ENCODE peak calls at places on chromosomes 2 and 18, in seven cellular contexts. Z, B, R, Q, E, V and M are unnamed samples.

GRCh38 chr2:106096446-106097369 is 97.4 kb downstream of the UXS1 start:
- DNase-seq in V (no peak), Q (no peak), B (no peak), E (no peak), Z (no peak), R (no peak), M (no peak)

GRCh38 chr18:7117390-7118355 is at the start of gene LAMA1:
- DNase-seq in V (peak; percentile 84), E (no peak), B (peak; percentile 55), R (no peak), Z (peak; percentile 84), Q (no peak), M (no peak)

GRCh38 chr2:172102858-172103359 is at the start of gene DLX2:
- DNase-seq in Z (peak; percentile 98), E (peak; percentile 76), Q (peak; percentile 63), V (peak; percentile 90), R (peak; percentile 97), B (peak; percentile 90), M (no peak)

GRCh38 chr2:231357931-231358330 is 37.6 kb upstream of the B3GNT7 start:
- DNase-seq in V (no peak), Q (no peak), E (no peak), B (no peak), R (no peak), Z (no peak), M (no peak)

GRCh38 chr2:207066784-207067460 is 98.8 kb downstream of the KLF7 start:
- DNase-seq in R (no peak), B (no peak), V (no peak), Z (no peak), Q (no peak), E (no peak), M (no peak)

GRCh38 chr2:227462463-227462951 is 9.4 kb upstream of the AGFG1 start:
- DNase-seq in B (no peak), Z (no peak), E (peak; percentile 81), Q (no peak), R (no peak), V (no peak), M (no peak)

GRCh38 chr2:109535217-109535946 is 78.4 kb downstream of the SEPTIN10 start:
- DNase-seq in B (no peak), Z (no peak), Q (no peak), E (no peak), R (no peak), V (no peak), M (no peak)

GRCh38 chr2:174836345-174836999 is 72.2 kb upstream of the CHRNA1 start:
- DNase-seq in R (no peak), Z (no peak), B (no peak), E (peak; percentile 53), V (no peak), Q (no peak), M (no peak)

GRCh38 chr2:9106338-9107167 is 100.1 kb upstream of the ASAP2 start:
- DNase-seq in Z (no peak), V (no peak), R (no peak), B (peak; percentile 39), Q (peak; percentile 26), E (peak; percentile 36), M (no peak)

GRCh38 chr2:99689135-99689742 is 199.4 kb upstream of the REV1 start:
- DNase-seq in R (no peak), E (no peak), V (no peak), Z (no peak), B (no peak), Q (no peak), M (no peak)

GRCh38 chr2:186853871-186854435 is 5.0 kb upstream of the ZSWIM2 start:
- DNase-seq in E (no peak), Z (no peak), R (no peak), B (no peak), Q (no peak), V (no peak), M (no peak)

GRCh38 chr2:72330673-72331072 is 183.0 kb upstream of the CYP26B1 start:
- DNase-seq in B (no peak), R (no peak), E (no peak), V (no peak), Z (no peak), Q (no peak), M (no peak)

GRCh38 chr2:42741140-42741539 is 22.8 kb downstream of the OXER1 start:
- DNase-seq in E (no peak), B (no peak), R (no peak), Z (no peak), Q (no peak), V (no peak), M (no peak)

GRCh38 chr2:42748846-42749245 is 15.1 kb downstream of the OXER1 start:
- DNase-seq in Z (no peak), Q (no peak), B (no peak), R (no peak), E (no peak), V (no peak), M (no peak)

GRCh38 chr2:42747422-42747821 is 16.5 kb downstream of the OXER1 start:
- DNase-seq in R (no peak), E (no peak), V (no peak), Q (no peak), Z (no peak), B (no peak), M (no peak)

GRCh38 chr2:42743667-42744005 is 20.3 kb downstream of the OXER1 start:
- DNase-seq in B (no peak), R (no peak), E (no peak), V (no peak), Z (no peak), Q (no peak), M (no peak)

DNA sequence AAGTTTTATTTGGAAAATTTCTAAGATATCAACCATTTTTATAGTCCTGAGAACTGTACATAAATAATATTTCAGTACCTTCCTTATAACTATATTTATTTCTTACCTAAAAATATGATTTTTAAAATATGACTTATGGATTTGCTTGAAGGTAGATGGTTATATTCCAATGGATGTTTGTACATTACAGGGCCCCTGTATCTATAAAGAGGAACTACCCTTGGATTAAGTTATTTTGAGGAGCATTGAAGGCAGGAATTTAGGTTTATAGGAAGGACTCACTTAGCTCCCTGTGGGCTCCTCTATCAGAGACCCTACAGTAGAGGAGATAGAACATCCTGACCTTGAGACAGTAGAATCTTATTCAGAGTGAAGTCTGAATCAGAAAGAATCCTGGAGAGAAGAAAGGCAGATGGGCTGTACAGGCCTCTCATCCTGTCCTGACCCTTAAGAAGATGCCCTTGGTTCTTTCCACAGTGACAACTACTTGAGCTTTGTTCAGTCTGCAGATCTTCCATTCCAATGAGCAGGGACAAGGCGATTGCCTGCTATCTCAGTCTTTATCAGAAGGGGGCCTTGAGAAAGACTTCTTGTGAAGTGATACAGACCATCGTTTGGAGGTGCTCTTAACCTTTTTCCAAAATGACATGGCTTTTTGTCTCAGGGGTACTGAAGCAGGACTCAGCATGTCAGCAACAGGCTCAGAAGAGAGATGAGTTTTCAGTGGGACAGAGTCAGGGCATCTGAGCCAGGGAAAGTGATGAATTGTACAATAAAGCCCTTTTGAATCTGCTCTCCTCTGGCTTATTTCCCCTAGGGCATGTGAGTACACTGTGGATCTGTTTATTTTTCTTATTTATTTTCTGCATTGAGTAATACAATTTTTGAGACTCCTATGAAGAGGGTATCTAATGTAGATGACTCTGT is 20.9 kb downstream of the OXER1 start:
- DNase-seq in R (no peak), Z (no peak), B (no peak), E (no peak), V (no peak), Q (no peak), M (no peak)
- H3K9me3 ChIP-seq in R (no peaks in the 10 kb centered on the region), Z (no peaks in the 10 kb centered on the region), B (no peaks in the 10 kb centered on the region), E (peaks cover 5% of the 10 kb centered on the region), V (no peaks in the 10 kb centered on the region), Q (no peaks in the 10 kb centered on the region), M (no peaks in the 10 kb centered on the region)

DNA sequence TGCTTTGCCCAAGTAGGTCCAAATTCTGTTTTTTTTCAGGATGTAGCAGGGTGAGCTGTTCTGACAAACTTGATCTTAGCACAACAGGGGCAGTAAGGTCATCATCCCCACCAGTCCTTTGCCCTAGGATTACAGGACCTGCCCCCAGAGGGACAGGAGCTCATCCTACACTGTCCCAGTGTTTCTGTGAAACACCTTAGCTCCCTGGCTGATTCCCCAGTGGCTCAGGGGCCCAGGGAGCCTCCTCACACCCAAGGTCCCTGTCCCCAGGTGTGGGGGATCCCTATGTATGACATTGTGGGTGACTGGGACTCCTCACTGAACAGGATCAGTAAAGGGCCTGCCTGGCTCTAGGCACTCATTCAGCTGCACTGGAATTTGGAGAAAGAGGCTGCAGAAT is 191.2 kb downstream of the ANKRD30B start:
- DNase-seq in V (peak; percentile 5), Z (no peak), E (no peak), R (no peak), Q (no peak), B (no peak), M (no peak)
- H3K9me3 ChIP-seq in V (no peaks in the 10 kb centered on the region), Z (peaks cover 94% of the 10 kb centered on the region), E (peaks cover 41% of the 10 kb centered on the region), R (no peaks in the 10 kb centered on the region), Q (no peaks in the 10 kb centered on the region), B (no peaks in the 10 kb centered on the region), M (no peaks in the 10 kb centered on the region)

GRCh38 chr2:223474893-223475292 is 127.3 kb downstream of the SCG2 start:
- DNase-seq in B (no peak), Q (no peak), Z (no peak), R (no peak), V (no peak), E (no peak), M (no peak)
- H3K9me3 ChIP-seq in B (no peaks in the 10 kb centered on the region), Q (no peaks in the 10 kb centered on the region), Z (no peaks in the 10 kb centered on the region), R (no peaks in the 10 kb centered on the region), V (no peaks in the 10 kb centered on the region), E (no peaks in the 10 kb centered on the region), M (no peaks in the 10 kb centered on the region)

GRCh38 chr18:78136986-78137385 is 842.6 kb upstream of the SALL3 start:
- DNase-seq in R (no peak), V (no peak), Q (no peak), B (no peak), Z (no peak), E (no peak), M (no peak)
- H3K9me3 ChIP-seq in R (no peaks in the 10 kb centered on the region), V (no peaks in the 10 kb centered on the region), Q (no peaks in the 10 kb centered on the region), B (no peaks in the 10 kb centered on the region), Z (no peaks in the 10 kb centered on the region), E (peaks cover 10% of the 10 kb centered on the region), M (no peaks in the 10 kb centered on the region)

DNA sequence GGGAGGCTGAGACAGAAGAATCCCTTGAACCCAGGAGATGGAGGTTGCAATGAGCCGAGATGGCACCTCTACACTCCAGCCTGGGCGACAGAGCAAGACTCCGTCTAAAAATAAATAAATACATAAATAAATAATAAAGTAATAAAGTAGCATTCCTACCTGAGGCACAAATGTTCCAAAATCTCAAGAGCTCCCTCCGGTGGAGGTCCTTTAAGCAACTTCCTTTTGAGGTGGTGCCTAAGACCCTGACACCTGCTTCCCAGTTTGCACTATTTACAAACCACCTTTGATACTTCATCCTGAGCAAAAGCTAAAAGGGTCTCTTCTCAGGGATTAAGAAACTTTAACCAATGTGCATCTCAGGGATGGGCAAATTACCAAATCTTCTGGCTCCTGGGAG is 505.1 kb downstream of the CNTNAP5 start:
- DNase-seq in B (no peak), Z (no peak), V (no peak), Q (no peak), R (no peak), E (no peak), M (no peak)
- H3K9me3 ChIP-seq in B (no peaks in the 10 kb centered on the region), Z (peaks cover 6% of the 10 kb centered on the region), V (no peaks in the 10 kb centered on the region), Q (no peaks in the 10 kb centered on the region), R (no peaks in the 10 kb centered on the region), E (no peaks in the 10 kb centered on the region), M (no peaks in the 10 kb centered on the region)

DNA sequence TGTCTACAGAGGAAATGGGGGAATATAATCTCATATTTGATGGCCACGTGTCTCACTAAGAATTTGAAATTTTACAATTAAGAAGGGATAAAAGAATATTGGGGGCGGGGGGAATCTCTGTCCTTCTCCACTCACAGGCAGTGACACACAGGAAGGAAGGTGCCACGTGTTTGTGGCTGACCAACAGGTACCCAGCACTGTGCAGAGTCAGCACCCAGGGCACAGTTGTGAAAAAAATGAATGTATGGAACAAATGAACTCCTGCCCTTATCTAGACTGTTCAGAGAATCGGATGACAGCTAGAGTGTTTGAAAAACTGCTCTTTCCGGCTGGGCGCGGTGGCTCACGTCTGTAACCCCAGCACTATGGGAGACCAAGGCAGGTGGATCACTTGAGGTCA is 317.0 kb upstream of the MYT1L start:
- DNase-seq in Q (no peak), B (no peak), V (peak; percentile 16), E (no peak), Z (no peak), R (no peak), M (no peak)
- H3K9me3 ChIP-seq in Q (no peaks in the 10 kb centered on the region), B (no peaks in the 10 kb centered on the region), V (no peaks in the 10 kb centered on the region), E (no peaks in the 10 kb centered on the region), Z (no peaks in the 10 kb centered on the region), R (no peaks in the 10 kb centered on the region), M (no peaks in the 10 kb centered on the region)